ENCODE peak calls at places on chromosomes 2 and 18, in nine cellular contexts. One of them, this sample, is unnamed.

GRCh38 chr2:26246818-26247217 is 2.1 kb downstream of the HADHB start:
- DNase-seq in mammary epithelial cell: peak
- DNase-seq in colonic mucosa: no peak
- DNase-seq in A549: no peak
- DNase-seq in HFFc6: peak
- DNase-seq in GM06990: no peak
- DNase-seq in spleen: no peak
- DNase-seq in progenitor cell of endocrine pancreas: no peak
- DNase-seq in cardiac fibroblast: peak
- DNase-seq in this sample: no peak

GRCh38 chr2:220465700-220466099 is 838.3 kb downstream of the SLC4A3 start:
- DNase-seq in mammary epithelial cell: no peak
- DNase-seq in colonic mucosa: no peak
- DNase-seq in A549: no peak
- DNase-seq in HFFc6: no peak
- DNase-seq in GM06990: no peak
- DNase-seq in spleen: no peak
- DNase-seq in progenitor cell of endocrine pancreas: no peak
- DNase-seq in cardiac fibroblast: no peak
- DNase-seq in this sample: no peak

GRCh38 chr2:98572211-98572610 is 36.1 kb downstream of the COA5 start:
- DNase-seq in mammary epithelial cell: no peak
- DNase-seq in colonic mucosa: no peak
- DNase-seq in A549: no peak
- DNase-seq in HFFc6: no peak
- DNase-seq in GM06990: no peak
- DNase-seq in spleen: no peak
- DNase-seq in progenitor cell of endocrine pancreas: no peak
- DNase-seq in cardiac fibroblast: no peak
- DNase-seq in this sample: no peak

GRCh38 chr18:73893879-73894278 is 253.8 kb downstream of the FBXO15 start:
- DNase-seq in mammary epithelial cell: peak
- DNase-seq in colonic mucosa: no peak
- DNase-seq in A549: no peak
- DNase-seq in HFFc6: no peak
- DNase-seq in GM06990: no peak
- DNase-seq in spleen: no peak
- DNase-seq in progenitor cell of endocrine pancreas: no peak
- DNase-seq in cardiac fibroblast: no peak
- DNase-seq in this sample: no peak

GRCh38 chr2:16654775-16655456 is 10.7 kb downstream of the CYRIA start:
- DNase-seq in mammary epithelial cell: no peak
- DNase-seq in colonic mucosa: no peak
- DNase-seq in A549: no peak
- DNase-seq in HFFc6: no peak
- DNase-seq in GM06990: peak
- DNase-seq in spleen: no peak
- DNase-seq in progenitor cell of endocrine pancreas: no peak
- DNase-seq in cardiac fibroblast: no peak
- DNase-seq in this sample: no peak

GRCh38 chr2:117618607-117619006 is 195.9 kb upstream of the DDX18 start:
- DNase-seq in mammary epithelial cell: no peak
- DNase-seq in colonic mucosa: no peak
- DNase-seq in A549: no peak
- DNase-seq in HFFc6: no peak
- DNase-seq in GM06990: no peak
- DNase-seq in spleen: no peak
- DNase-seq in progenitor cell of endocrine pancreas: no peak
- DNase-seq in cardiac fibroblast: no peak
- DNase-seq in this sample: no peak

GRCh38 chr2:230712443-230713330 is at the start of gene CAB39:
- DNase-seq in mammary epithelial cell: peak
- DNase-seq in colonic mucosa: peak
- DNase-seq in A549: peak
- DNase-seq in HFFc6: peak
- DNase-seq in GM06990: peak
- DNase-seq in spleen: peak
- DNase-seq in progenitor cell of endocrine pancreas: peak
- DNase-seq in cardiac fibroblast: peak
- DNase-seq in this sample: peak

GRCh38 chr2:68059769-68060525 is 2.9 kb downstream of the C1D start:
- DNase-seq in mammary epithelial cell: no peak
- DNase-seq in colonic mucosa: no peak
- DNase-seq in A549: no peak
- DNase-seq in HFFc6: peak
- DNase-seq in GM06990: no peak
- DNase-seq in spleen: no peak
- DNase-seq in progenitor cell of endocrine pancreas: no peak
- DNase-seq in cardiac fibroblast: peak
- DNase-seq in this sample: no peak

GRCh38 chr2:42569116-42569711 is 782 bp downstream of the MTA3 start:
- DNase-seq in mammary epithelial cell: peak
- DNase-seq in colonic mucosa: peak
- DNase-seq in A549: peak
- DNase-seq in HFFc6: peak
- DNase-seq in GM06990: peak
- DNase-seq in spleen: peak
- DNase-seq in progenitor cell of endocrine pancreas: no peak
- DNase-seq in cardiac fibroblast: peak
- DNase-seq in this sample: no peak

GRCh38 chr18:72427721-72428120 is 116.4 kb downstream of the CBLN2 start:
- DNase-seq in mammary epithelial cell: no peak
- DNase-seq in colonic mucosa: no peak
- DNase-seq in A549: no peak
- DNase-seq in HFFc6: no peak
- DNase-seq in GM06990: no peak
- DNase-seq in spleen: no peak
- DNase-seq in progenitor cell of endocrine pancreas: no peak
- DNase-seq in cardiac fibroblast: peak
- DNase-seq in this sample: no peak

GRCh38 chr2:229875549-229875948 is 46.3 kb downstream of the TRIP12 start:
- DNase-seq in mammary epithelial cell: peak
- DNase-seq in colonic mucosa: no peak
- DNase-seq in A549: no peak
- DNase-seq in HFFc6: no peak
- DNase-seq in GM06990: no peak
- DNase-seq in spleen: no peak
- DNase-seq in progenitor cell of endocrine pancreas: no peak
- DNase-seq in cardiac fibroblast: no peak
- DNase-seq in this sample: no peak

GRCh38 chr2:10765914-10766313 is 44.5 kb downstream of the ATP6V1C2 start:
- DNase-seq in mammary epithelial cell: no peak
- DNase-seq in colonic mucosa: no peak
- DNase-seq in A549: no peak
- DNase-seq in HFFc6: no peak
- DNase-seq in GM06990: no peak
- DNase-seq in spleen: peak
- DNase-seq in progenitor cell of endocrine pancreas: no peak
- DNase-seq in cardiac fibroblast: no peak
- DNase-seq in this sample: no peak

GRCh38 chr2:190637331-190637734 is 11.6 kb upstream of the NAB1 start:
- DNase-seq in mammary epithelial cell: peak
- DNase-seq in colonic mucosa: no peak
- DNase-seq in A549: no peak
- DNase-seq in HFFc6: no peak
- DNase-seq in GM06990: no peak
- DNase-seq in spleen: no peak
- DNase-seq in progenitor cell of endocrine pancreas: no peak
- DNase-seq in cardiac fibroblast: peak
- DNase-seq in this sample: no peak

GRCh38 chr2:160225722-160226121 is 25.6 kb upstream of the ITGB6 start:
- DNase-seq in mammary epithelial cell: peak
- DNase-seq in colonic mucosa: no peak
- DNase-seq in A549: no peak
- DNase-seq in HFFc6: no peak
- DNase-seq in GM06990: no peak
- DNase-seq in spleen: no peak
- DNase-seq in progenitor cell of endocrine pancreas: no peak
- DNase-seq in cardiac fibroblast: no peak
- DNase-seq in this sample: no peak

GRCh38 chr2:147884796-147885195 is 40.0 kb downstream of the ACVR2A start:
- DNase-seq in mammary epithelial cell: no peak
- DNase-seq in colonic mucosa: no peak
- DNase-seq in A549: no peak
- DNase-seq in HFFc6: no peak
- DNase-seq in GM06990: no peak
- DNase-seq in spleen: no peak
- DNase-seq in progenitor cell of endocrine pancreas: no peak
- DNase-seq in cardiac fibroblast: no peak
- DNase-seq in this sample: no peak

DNA sequence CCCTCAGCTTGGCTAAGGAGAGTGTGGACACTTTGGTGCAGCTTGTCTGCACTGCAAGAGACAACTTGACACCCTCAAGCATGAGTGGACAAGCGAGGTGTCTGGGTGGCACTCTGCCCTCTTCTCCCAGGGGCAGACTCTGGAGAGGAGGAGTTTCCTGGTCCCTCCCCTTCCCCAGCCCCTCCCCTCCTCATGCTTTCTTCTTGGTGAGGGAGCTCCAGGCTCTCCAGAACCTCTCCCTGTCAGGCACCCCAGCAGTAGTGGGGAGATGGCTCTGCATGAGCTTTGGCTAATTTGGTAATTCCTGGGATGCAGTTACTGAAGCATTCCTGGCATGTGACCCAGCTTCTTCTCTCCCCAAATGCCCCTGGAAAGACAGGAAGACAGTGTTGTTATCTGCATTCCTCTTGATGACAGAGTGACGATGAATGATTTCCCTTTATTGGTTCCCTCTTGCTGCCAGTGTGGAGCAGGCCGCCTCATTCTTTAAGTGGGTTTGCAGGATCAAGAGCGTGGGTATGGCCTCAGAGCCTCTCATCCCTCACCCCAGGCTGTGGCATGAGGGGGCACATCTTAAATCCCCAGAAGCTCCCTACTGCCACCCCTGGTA is 89.2 kb downstream of the STPG4 start:
- DNase-seq in mammary epithelial cell: peak
- DNase-seq in colonic mucosa: peak
- DNase-seq in A549: no peak
- DNase-seq in HFFc6: peak
- DNase-seq in GM06990: no peak
- DNase-seq in spleen: no peak
- DNase-seq in progenitor cell of endocrine pancreas: no peak
- DNase-seq in cardiac fibroblast: peak
- DNase-seq in this sample: peak
- TF ChIP-seq CTCF in mammary epithelial cell: no peak
- TF ChIP-seq CTCF in colonic mucosa: no peak
- TF ChIP-seq CTCF in A549: no peak
- TF ChIP-seq CTCF in HFFc6: no peak
- TF ChIP-seq CTCF in GM06990: no peak
- TF ChIP-seq CTCF in spleen: no peak
- TF ChIP-seq CTCF in progenitor cell of endocrine pancreas: no peak
- TF ChIP-seq CTCF in cardiac fibroblast: no peak
- TF ChIP-seq CTCF in this sample: no peak

GRCh38 chr18:48137354-48138208 is 207.1 kb upstream of the SMAD2 start:
- DNase-seq in mammary epithelial cell: no peak
- DNase-seq in colonic mucosa: peak
- DNase-seq in A549: no peak
- DNase-seq in HFFc6: no peak
- DNase-seq in GM06990: no peak
- DNase-seq in spleen: peak
- DNase-seq in progenitor cell of endocrine pancreas: no peak
- DNase-seq in cardiac fibroblast: no peak
- DNase-seq in this sample: no peak

GRCh38 chr18:48135436-48135966 is 205.0 kb upstream of the SMAD2 start:
- DNase-seq in mammary epithelial cell: no peak
- DNase-seq in colonic mucosa: peak
- DNase-seq in A549: no peak
- DNase-seq in HFFc6: no peak
- DNase-seq in GM06990: no peak
- DNase-seq in spleen: peak
- DNase-seq in progenitor cell of endocrine pancreas: no peak
- DNase-seq in cardiac fibroblast: no peak
- DNase-seq in this sample: no peak

GRCh38 chr18:48134609-48135008 is 204.2 kb upstream of the SMAD2 start:
- DNase-seq in mammary epithelial cell: no peak
- DNase-seq in colonic mucosa: no peak
- DNase-seq in A549: no peak
- DNase-seq in HFFc6: no peak
- DNase-seq in GM06990: no peak
- DNase-seq in spleen: peak
- DNase-seq in progenitor cell of endocrine pancreas: no peak
- DNase-seq in cardiac fibroblast: no peak
- DNase-seq in this sample: no peak

GRCh38 chr18:48136544-48137353 is 206.3 kb upstream of the SMAD2 start:
- DNase-seq in mammary epithelial cell: no peak
- DNase-seq in colonic mucosa: peak
- DNase-seq in A549: peak
- DNase-seq in HFFc6: no peak
- DNase-seq in GM06990: no peak
- DNase-seq in spleen: peak
- DNase-seq in progenitor cell of endocrine pancreas: peak
- DNase-seq in cardiac fibroblast: no peak
- DNase-seq in this sample: no peak

GRCh38 chr18:48136051-48136543 is 205.6 kb upstream of the SMAD2 start:
- DNase-seq in mammary epithelial cell: no peak
- DNase-seq in colonic mucosa: peak
- DNase-seq in A549: no peak
- DNase-seq in HFFc6: no peak
- DNase-seq in GM06990: no peak
- DNase-seq in spleen: peak
- DNase-seq in progenitor cell of endocrine pancreas: peak
- DNase-seq in cardiac fibroblast: no peak
- DNase-seq in this sample: no peak
- TF ChIP-seq CTCF in mammary epithelial cell: no peak
- TF ChIP-seq CTCF in colonic mucosa: no peak
- TF ChIP-seq CTCF in A549: no peak
- TF ChIP-seq CTCF in HFFc6: no peak
- TF ChIP-seq CTCF in GM06990: no peak
- TF ChIP-seq CTCF in spleen: no peak
- TF ChIP-seq CTCF in progenitor cell of endocrine pancreas: no peak
- TF ChIP-seq CTCF in cardiac fibroblast: no peak
- TF ChIP-seq CTCF in this sample: no peak

DNA sequence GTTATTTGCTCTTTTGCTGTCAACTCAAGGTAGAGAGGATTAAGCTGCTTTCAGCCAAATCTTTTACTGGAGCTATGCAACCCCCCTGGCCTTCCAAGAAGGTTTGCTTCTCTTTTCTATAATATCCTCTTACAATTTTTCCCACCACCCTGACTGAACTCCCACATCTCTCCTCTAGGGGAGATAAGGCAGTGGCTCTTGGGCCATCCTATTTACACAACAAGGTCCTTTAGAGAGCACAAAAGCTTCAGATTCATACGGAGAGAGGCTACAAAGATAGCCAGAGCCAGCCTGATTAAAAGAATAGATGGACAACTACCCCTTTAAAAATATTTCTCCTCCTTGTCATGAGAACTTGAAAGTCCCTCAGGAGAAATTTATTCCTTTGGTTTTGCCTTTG is 95.7 kb downstream of the TPGS2 start:
- DNase-seq in mammary epithelial cell: no peak
- DNase-seq in colonic mucosa: no peak
- DNase-seq in A549: no peak
- DNase-seq in HFFc6: no peak
- DNase-seq in GM06990: no peak
- DNase-seq in spleen: no peak
- DNase-seq in progenitor cell of endocrine pancreas: no peak
- DNase-seq in cardiac fibroblast: no peak
- DNase-seq in this sample: no peak
- TF ChIP-seq CTCF in mammary epithelial cell: peak
- TF ChIP-seq CTCF in colonic mucosa: no peak
- TF ChIP-seq CTCF in A549: no peak
- TF ChIP-seq CTCF in HFFc6: peak
- TF ChIP-seq CTCF in GM06990: no peak
- TF ChIP-seq CTCF in spleen: no peak
- TF ChIP-seq CTCF in progenitor cell of endocrine pancreas: no peak
- TF ChIP-seq CTCF in cardiac fibroblast: peak
- TF ChIP-seq CTCF in this sample: no peak

GRCh38 chr2:99648906-99649606 is 159.2 kb upstream of the REV1 start:
- DNase-seq in mammary epithelial cell: no peak
- DNase-seq in colonic mucosa: no peak
- DNase-seq in A549: no peak
- DNase-seq in HFFc6: no peak
- DNase-seq in GM06990: no peak
- DNase-seq in spleen: no peak
- DNase-seq in progenitor cell of endocrine pancreas: no peak
- DNase-seq in cardiac fibroblast: no peak
- DNase-seq in this sample: no peak
- TF ChIP-seq CTCF in mammary epithelial cell: no peak
- TF ChIP-seq CTCF in colonic mucosa: no peak
- TF ChIP-seq CTCF in A549: no peak
- TF ChIP-seq CTCF in HFFc6: no peak
- TF ChIP-seq CTCF in GM06990: no peak
- TF ChIP-seq CTCF in spleen: no peak
- TF ChIP-seq CTCF in progenitor cell of endocrine pancreas: no peak
- TF ChIP-seq CTCF in cardiac fibroblast: no peak
- TF ChIP-seq CTCF in this sample: no peak